ENCODE peak calls at places on chromosomes 13 and 19, in ten cellular contexts. One of them, this sample, is unnamed.

GRCh38 chr19:19514215-19514633 is 1.1 kb downstream of the TSSK6 start:
- DNase-seq in GM23338: no peak
- DNase-seq in CD8-positive, alpha-beta T cell: no peak
- DNase-seq in CD4-positive, alpha-beta memory T cell: no peak
- DNase-seq in epithelial cell of prostate: no peak
- DNase-seq in left ventricle myocardium inferior: peak
- DNase-seq in GM23248: peak
- DNase-seq in breast epithelium: no peak
- DNase-seq in heart right ventricle: peak
- DNase-seq in heart left ventricle: peak
- DNase-seq in this sample: no peak

GRCh38 chr19:47186337-47187022 is 44.5 kb downstream of the BBC3 start:
- DNase-seq in GM23338: no peak
- DNase-seq in CD8-positive, alpha-beta T cell: peak
- DNase-seq in CD4-positive, alpha-beta memory T cell: peak
- DNase-seq in epithelial cell of prostate: no peak
- DNase-seq in left ventricle myocardium inferior: no peak
- DNase-seq in GM23248: no peak
- DNase-seq in breast epithelium: no peak
- DNase-seq in heart right ventricle: no peak
- DNase-seq in heart left ventricle: no peak
- DNase-seq in this sample: no peak

GRCh38 chr19:21117041-21117907 is 24.6 kb upstream of the ZNF431 start:
- DNase-seq in GM23338: peak
- DNase-seq in CD8-positive, alpha-beta T cell: no peak
- DNase-seq in CD4-positive, alpha-beta memory T cell: no peak
- DNase-seq in epithelial cell of prostate: no peak
- DNase-seq in left ventricle myocardium inferior: no peak
- DNase-seq in GM23248: peak
- DNase-seq in breast epithelium: no peak
- DNase-seq in heart right ventricle: no peak
- DNase-seq in heart left ventricle: no peak
- DNase-seq in this sample: no peak

GRCh38 chr13:113561417-113562084 is 23.0 kb upstream of the TFDP1 start:
- DNase-seq in GM23338: no peak
- DNase-seq in CD8-positive, alpha-beta T cell: no peak
- DNase-seq in CD4-positive, alpha-beta memory T cell: no peak
- DNase-seq in epithelial cell of prostate: no peak
- DNase-seq in left ventricle myocardium inferior: no peak
- DNase-seq in GM23248: no peak
- DNase-seq in breast epithelium: peak
- DNase-seq in heart right ventricle: no peak
- DNase-seq in heart left ventricle: no peak
- DNase-seq in this sample: no peak

GRCh38 chr13:20495087-20496023 is 30.3 kb downstream of the CRYL1 start:
- DNase-seq in GM23338: peak
- DNase-seq in CD8-positive, alpha-beta T cell: peak
- DNase-seq in CD4-positive, alpha-beta memory T cell: peak
- DNase-seq in epithelial cell of prostate: no peak
- DNase-seq in left ventricle myocardium inferior: no peak
- DNase-seq in GM23248: peak
- DNase-seq in breast epithelium: no peak
- DNase-seq in heart right ventricle: peak
- DNase-seq in heart left ventricle: peak
- DNase-seq in this sample: peak

GRCh38 chr13:21328201-21328600 is 130.9 kb downstream of the ZDHHC20 start:
- DNase-seq in GM23338: peak
- DNase-seq in CD8-positive, alpha-beta T cell: no peak
- DNase-seq in CD4-positive, alpha-beta memory T cell: no peak
- DNase-seq in epithelial cell of prostate: no peak
- DNase-seq in left ventricle myocardium inferior: no peak
- DNase-seq in GM23248: no peak
- DNase-seq in breast epithelium: no peak
- DNase-seq in heart right ventricle: no peak
- DNase-seq in heart left ventricle: no peak
- DNase-seq in this sample: no peak

GRCh38 chr13:89925107-89925506 is 1422.4 kb upstream of the MIR17HG start:
- DNase-seq in GM23338: peak
- DNase-seq in CD8-positive, alpha-beta T cell: no peak
- DNase-seq in CD4-positive, alpha-beta memory T cell: no peak
- DNase-seq in epithelial cell of prostate: no peak
- DNase-seq in left ventricle myocardium inferior: no peak
- DNase-seq in GM23248: peak
- DNase-seq in breast epithelium: no peak
- DNase-seq in heart right ventricle: no peak
- DNase-seq in heart left ventricle: no peak
- DNase-seq in this sample: no peak

GRCh38 chr19:19552811-19553210 is 14.7 kb downstream of the CILP2 start:
- DNase-seq in GM23338: peak
- DNase-seq in CD8-positive, alpha-beta T cell: no peak
- DNase-seq in CD4-positive, alpha-beta memory T cell: no peak
- DNase-seq in epithelial cell of prostate: no peak
- DNase-seq in left ventricle myocardium inferior: no peak
- DNase-seq in GM23248: peak
- DNase-seq in breast epithelium: no peak
- DNase-seq in heart right ventricle: no peak
- DNase-seq in heart left ventricle: no peak
- DNase-seq in this sample: no peak

GRCh38 chr13:105937451-105937850 is 598.0 kb downstream of the EFNB2 start:
- DNase-seq in GM23338: peak
- DNase-seq in CD8-positive, alpha-beta T cell: no peak
- DNase-seq in CD4-positive, alpha-beta memory T cell: no peak
- DNase-seq in epithelial cell of prostate: no peak
- DNase-seq in left ventricle myocardium inferior: no peak
- DNase-seq in GM23248: no peak
- DNase-seq in breast epithelium: no peak
- DNase-seq in heart right ventricle: no peak
- DNase-seq in heart left ventricle: no peak
- DNase-seq in this sample: no peak

GRCh38 chr13:105936816-105937215 is 598.6 kb downstream of the EFNB2 start:
- DNase-seq in GM23338: no peak
- DNase-seq in CD8-positive, alpha-beta T cell: no peak
- DNase-seq in CD4-positive, alpha-beta memory T cell: no peak
- DNase-seq in epithelial cell of prostate: no peak
- DNase-seq in left ventricle myocardium inferior: no peak
- DNase-seq in GM23248: peak
- DNase-seq in breast epithelium: no peak
- DNase-seq in heart right ventricle: no peak
- DNase-seq in heart left ventricle: no peak
- DNase-seq in this sample: no peak

GRCh38 chr13:105940882-105941281 is 594.6 kb downstream of the EFNB2 start:
- DNase-seq in GM23338: no peak
- DNase-seq in CD8-positive, alpha-beta T cell: no peak
- DNase-seq in CD4-positive, alpha-beta memory T cell: no peak
- DNase-seq in epithelial cell of prostate: no peak
- DNase-seq in left ventricle myocardium inferior: no peak
- DNase-seq in GM23248: no peak
- DNase-seq in breast epithelium: no peak
- DNase-seq in heart right ventricle: no peak
- DNase-seq in heart left ventricle: no peak
- DNase-seq in this sample: no peak
- H3K27ac ChIP-seq in GM23338: no peak
- H3K27ac ChIP-seq in CD8-positive, alpha-beta T cell: no peak
- H3K27ac ChIP-seq in CD4-positive, alpha-beta memory T cell: no peak
- H3K27ac ChIP-seq in epithelial cell of prostate: no peak
- H3K27ac ChIP-seq in left ventricle myocardium inferior: no peak
- H3K27ac ChIP-seq in GM23248: no peak
- H3K27ac ChIP-seq in breast epithelium: no peak
- H3K27ac ChIP-seq in heart right ventricle: no peak
- H3K27ac ChIP-seq in heart left ventricle: no peak
- H3K27ac ChIP-seq in this sample: no peak

GRCh38 chr13:76696370-76696769 is 189.8 kb downstream of the KCTD12 start:
- DNase-seq in GM23338: no peak
- DNase-seq in CD8-positive, alpha-beta T cell: no peak
- DNase-seq in CD4-positive, alpha-beta memory T cell: no peak
- DNase-seq in epithelial cell of prostate: no peak
- DNase-seq in left ventricle myocardium inferior: no peak
- DNase-seq in GM23248: peak
- DNase-seq in breast epithelium: no peak
- DNase-seq in heart right ventricle: no peak
- DNase-seq in heart left ventricle: no peak
- DNase-seq in this sample: no peak

GRCh38 chr13:76697277-76697676 is 188.9 kb downstream of the KCTD12 start:
- DNase-seq in GM23338: no peak
- DNase-seq in CD8-positive, alpha-beta T cell: no peak
- DNase-seq in CD4-positive, alpha-beta memory T cell: no peak
- DNase-seq in epithelial cell of prostate: no peak
- DNase-seq in left ventricle myocardium inferior: no peak
- DNase-seq in GM23248: no peak
- DNase-seq in breast epithelium: no peak
- DNase-seq in heart right ventricle: no peak
- DNase-seq in heart left ventricle: no peak
- DNase-seq in this sample: no peak

GRCh38 chr13:76690611-76691010 is 195.6 kb downstream of the KCTD12 start:
- DNase-seq in GM23338: no peak
- DNase-seq in CD8-positive, alpha-beta T cell: no peak
- DNase-seq in CD4-positive, alpha-beta memory T cell: no peak
- DNase-seq in epithelial cell of prostate: no peak
- DNase-seq in left ventricle myocardium inferior: no peak
- DNase-seq in GM23248: no peak
- DNase-seq in breast epithelium: no peak
- DNase-seq in heart right ventricle: no peak
- DNase-seq in heart left ventricle: no peak
- DNase-seq in this sample: no peak

GRCh38 chr13:76692326-76692725 is 193.9 kb downstream of the KCTD12 start:
- DNase-seq in GM23338: no peak
- DNase-seq in CD8-positive, alpha-beta T cell: no peak
- DNase-seq in CD4-positive, alpha-beta memory T cell: no peak
- DNase-seq in epithelial cell of prostate: no peak
- DNase-seq in left ventricle myocardium inferior: no peak
- DNase-seq in GM23248: no peak
- DNase-seq in breast epithelium: no peak
- DNase-seq in heart right ventricle: no peak
- DNase-seq in heart left ventricle: no peak
- DNase-seq in this sample: no peak

DNA sequence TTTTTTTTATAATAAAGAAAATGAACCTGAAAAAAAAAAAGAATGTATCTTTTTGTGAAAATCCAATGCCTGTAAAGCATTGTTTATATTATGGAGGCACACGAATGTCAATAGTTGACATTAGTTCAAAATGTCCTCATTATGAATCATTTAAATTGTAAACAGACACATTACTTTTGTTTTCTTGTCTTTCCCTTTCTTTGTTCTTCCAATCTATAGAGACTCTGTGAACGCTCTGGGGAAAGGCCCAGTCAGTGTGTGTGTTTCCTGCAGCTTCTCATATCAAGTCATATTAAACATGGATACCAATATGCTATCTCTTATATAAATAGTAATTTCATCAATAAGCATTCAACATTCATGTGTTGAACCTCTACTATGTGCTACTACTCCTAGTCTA is 193.1 kb downstream of the KCTD12 start:
- DNase-seq in GM23338: no peak
- DNase-seq in CD8-positive, alpha-beta T cell: no peak
- DNase-seq in CD4-positive, alpha-beta memory T cell: no peak
- DNase-seq in epithelial cell of prostate: no peak
- DNase-seq in left ventricle myocardium inferior: no peak
- DNase-seq in GM23248: no peak
- DNase-seq in breast epithelium: no peak
- DNase-seq in heart right ventricle: no peak
- DNase-seq in heart left ventricle: no peak
- DNase-seq in this sample: no peak
- H3K27ac ChIP-seq in GM23338: no peak
- H3K27ac ChIP-seq in CD8-positive, alpha-beta T cell: no peak
- H3K27ac ChIP-seq in CD4-positive, alpha-beta memory T cell: no peak
- H3K27ac ChIP-seq in epithelial cell of prostate: no peak
- H3K27ac ChIP-seq in left ventricle myocardium inferior: no peak
- H3K27ac ChIP-seq in GM23248: no peak
- H3K27ac ChIP-seq in breast epithelium: no peak
- H3K27ac ChIP-seq in heart right ventricle: no peak
- H3K27ac ChIP-seq in heart left ventricle: no peak
- H3K27ac ChIP-seq in this sample: no peak

GRCh38 chr19:35908010-35908441 is at the start of gene TYROBP:
- DNase-seq in GM23338: no peak
- DNase-seq in CD8-positive, alpha-beta T cell: no peak
- DNase-seq in CD4-positive, alpha-beta memory T cell: no peak
- DNase-seq in epithelial cell of prostate: no peak
- DNase-seq in left ventricle myocardium inferior: peak
- DNase-seq in GM23248: no peak
- DNase-seq in breast epithelium: no peak
- DNase-seq in heart right ventricle: peak
- DNase-seq in heart left ventricle: peak
- DNase-seq in this sample: no peak

GRCh38 chr19:35909684-35910035 is 1.6 kb upstream of the TYROBP start:
- DNase-seq in GM23338: no peak
- DNase-seq in CD8-positive, alpha-beta T cell: no peak
- DNase-seq in CD4-positive, alpha-beta memory T cell: no peak
- DNase-seq in epithelial cell of prostate: no peak
- DNase-seq in left ventricle myocardium inferior: no peak
- DNase-seq in GM23248: no peak
- DNase-seq in breast epithelium: no peak
- DNase-seq in heart right ventricle: no peak
- DNase-seq in heart left ventricle: no peak
- DNase-seq in this sample: no peak

GRCh38 chr19:35905178-35905727 is 2.8 kb downstream of the TYROBP start:
- DNase-seq in GM23338: no peak
- DNase-seq in CD8-positive, alpha-beta T cell: no peak
- DNase-seq in CD4-positive, alpha-beta memory T cell: no peak
- DNase-seq in epithelial cell of prostate: no peak
- DNase-seq in left ventricle myocardium inferior: no peak
- DNase-seq in GM23248: no peak
- DNase-seq in breast epithelium: no peak
- DNase-seq in heart right ventricle: no peak
- DNase-seq in heart left ventricle: no peak
- DNase-seq in this sample: no peak

GRCh38 chr19:35908977-35909683 is 1.0 kb upstream of the TYROBP start:
- DNase-seq in GM23338: no peak
- DNase-seq in CD8-positive, alpha-beta T cell: peak
- DNase-seq in CD4-positive, alpha-beta memory T cell: no peak
- DNase-seq in epithelial cell of prostate: no peak
- DNase-seq in left ventricle myocardium inferior: peak
- DNase-seq in GM23248: no peak
- DNase-seq in breast epithelium: no peak
- DNase-seq in heart right ventricle: peak
- DNase-seq in heart left ventricle: peak
- DNase-seq in this sample: peak

DNA sequence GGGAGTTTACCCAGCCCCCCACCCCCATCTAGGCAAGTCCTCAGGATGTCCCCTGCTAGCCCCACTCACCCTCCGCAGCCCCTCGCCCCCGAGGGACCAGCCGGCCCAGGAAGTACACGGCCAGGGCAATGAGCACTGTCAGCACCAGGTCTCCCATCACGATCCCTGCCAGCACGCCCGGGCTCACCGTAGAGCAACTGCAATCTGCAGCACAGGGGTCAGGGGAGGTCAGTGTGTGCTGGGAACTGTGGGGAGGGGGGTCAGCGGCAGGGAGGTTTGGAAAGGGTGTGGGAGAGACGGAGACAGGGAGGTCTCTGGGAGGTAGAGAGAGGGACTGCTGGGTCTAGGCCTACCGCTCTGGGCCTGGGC is 734 bp downstream of the TYROBP start:
- DNase-seq in GM23338: no peak
- DNase-seq in CD8-positive, alpha-beta T cell: no peak
- DNase-seq in CD4-positive, alpha-beta memory T cell: no peak
- DNase-seq in epithelial cell of prostate: no peak
- DNase-seq in left ventricle myocardium inferior: no peak
- DNase-seq in GM23248: no peak
- DNase-seq in breast epithelium: no peak
- DNase-seq in heart right ventricle: no peak
- DNase-seq in heart left ventricle: no peak
- DNase-seq in this sample: no peak
- H3K27ac ChIP-seq in GM23338: no peak
- H3K27ac ChIP-seq in CD8-positive, alpha-beta T cell: no peak
- H3K27ac ChIP-seq in CD4-positive, alpha-beta memory T cell: no peak
- H3K27ac ChIP-seq in epithelial cell of prostate: no peak
- H3K27ac ChIP-seq in left ventricle myocardium inferior: peak
- H3K27ac ChIP-seq in GM23248: no peak
- H3K27ac ChIP-seq in breast epithelium: peak
- H3K27ac ChIP-seq in heart right ventricle: peak
- H3K27ac ChIP-seq in heart left ventricle: no peak
- H3K27ac ChIP-seq in this sample: peak

GRCh38 chr19:18113827-18114226 is 16.2 kb downstream of the MAST3 start:
- DNase-seq in GM23338: no peak
- DNase-seq in CD8-positive, alpha-beta T cell: no peak
- DNase-seq in CD4-positive, alpha-beta memory T cell: no peak
- DNase-seq in epithelial cell of prostate: no peak
- DNase-seq in left ventricle myocardium inferior: no peak
- DNase-seq in GM23248: no peak
- DNase-seq in breast epithelium: no peak
- DNase-seq in heart right ventricle: no peak
- DNase-seq in heart left ventricle: no peak
- DNase-seq in this sample: no peak

GRCh38 chr19:18114483-18114882 is 16.9 kb downstream of the MAST3 start:
- DNase-seq in GM23338: no peak
- DNase-seq in CD8-positive, alpha-beta T cell: no peak
- DNase-seq in CD4-positive, alpha-beta memory T cell: no peak
- DNase-seq in epithelial cell of prostate: no peak
- DNase-seq in left ventricle myocardium inferior: no peak
- DNase-seq in GM23248: no peak
- DNase-seq in breast epithelium: no peak
- DNase-seq in heart right ventricle: no peak
- DNase-seq in heart left ventricle: no peak
- DNase-seq in this sample: no peak

GRCh38 chr19:18109731-18110671 is 12.4 kb downstream of the MAST3 start:
- DNase-seq in GM23338: peak
- DNase-seq in CD8-positive, alpha-beta T cell: no peak
- DNase-seq in CD4-positive, alpha-beta memory T cell: no peak
- DNase-seq in epithelial cell of prostate: no peak
- DNase-seq in left ventricle myocardium inferior: peak
- DNase-seq in GM23248: peak
- DNase-seq in breast epithelium: no peak
- DNase-seq in heart right ventricle: no peak
- DNase-seq in heart left ventricle: peak
- DNase-seq in this sample: no peak

GRCh38 chr19:18110833-18111232 is 13.3 kb downstream of the MAST3 start:
- DNase-seq in GM23338: no peak
- DNase-seq in CD8-positive, alpha-beta T cell: no peak
- DNase-seq in CD4-positive, alpha-beta memory T cell: no peak
- DNase-seq in epithelial cell of prostate: no peak
- DNase-seq in left ventricle myocardium inferior: no peak
- DNase-seq in GM23248: no peak
- DNase-seq in breast epithelium: no peak
- DNase-seq in heart right ventricle: no peak
- DNase-seq in heart left ventricle: no peak
- DNase-seq in this sample: no peak

DNA sequence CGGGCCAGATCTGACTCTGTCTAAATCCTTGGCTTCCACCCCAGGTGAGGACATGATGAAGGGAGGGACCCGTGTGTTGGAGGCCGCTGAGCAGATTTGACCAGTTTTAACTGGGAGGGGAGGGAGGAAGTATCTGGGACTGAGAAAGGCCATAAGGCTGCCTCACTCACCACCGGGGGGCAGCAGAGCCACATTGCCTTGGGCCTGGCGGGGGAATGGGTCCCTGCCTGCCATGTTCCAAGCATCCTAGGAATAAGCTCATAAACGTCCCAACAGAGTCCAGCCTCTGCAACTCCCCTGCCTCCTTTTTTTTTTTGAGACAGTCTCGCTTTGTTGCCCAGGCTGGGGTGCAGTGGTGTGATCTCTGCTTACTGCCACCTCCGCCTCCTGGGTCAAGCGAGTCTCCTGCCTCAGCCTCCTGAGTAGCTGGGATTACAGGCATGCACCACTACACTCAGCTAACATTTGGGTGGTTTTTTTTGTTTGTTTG is 15.5 kb downstream of the MAST3 start:
- DNase-seq in GM23338: peak
- DNase-seq in CD8-positive, alpha-beta T cell: peak
- DNase-seq in CD4-positive, alpha-beta memory T cell: peak
- DNase-seq in epithelial cell of prostate: no peak
- DNase-seq in left ventricle myocardium inferior: peak
- DNase-seq in GM23248: peak
- DNase-seq in breast epithelium: peak
- DNase-seq in heart right ventricle: peak
- DNase-seq in heart left ventricle: peak
- DNase-seq in this sample: peak
- H3K27ac ChIP-seq in GM23338: no peak
- H3K27ac ChIP-seq in CD8-positive, alpha-beta T cell: no peak
- H3K27ac ChIP-seq in CD4-positive, alpha-beta memory T cell: no peak
- H3K27ac ChIP-seq in epithelial cell of prostate: no peak
- H3K27ac ChIP-seq in left ventricle myocardium inferior: no peak
- H3K27ac ChIP-seq in GM23248: no peak
- H3K27ac ChIP-seq in breast epithelium: no peak
- H3K27ac ChIP-seq in heart right ventricle: no peak
- H3K27ac ChIP-seq in heart left ventricle: no peak
- H3K27ac ChIP-seq in this sample: peak